ENCODE peak calls at places on chromosomes 2 and 18, in five cellular contexts. One of them, this sample, is unnamed. For H3K27me3, the result is how much of the 10 kb centered on the place peaks cover.

GRCh38 chr2:196586511-196586991 is 53.0 kb upstream of the CCDC150 start:
- DNase-seq in pancreas: no peak
- DNase-seq in neural progenitor cell: no peak
- DNase-seq in breast epithelium: no peak
- DNase-seq in PC-9: no peak
- DNase-seq in this sample: peak

GRCh38 chr18:10546557-10547300 is 20.9 kb downstream of the NAPG start:
- DNase-seq in pancreas: no peak
- DNase-seq in neural progenitor cell: no peak
- DNase-seq in breast epithelium: no peak
- DNase-seq in PC-9: no peak
- DNase-seq in this sample: no peak

GRCh38 chr2:207437857-207438166 is 92.0 kb upstream of the CREB1 start:
- DNase-seq in pancreas: no peak
- DNase-seq in neural progenitor cell: no peak
- DNase-seq in breast epithelium: peak
- DNase-seq in PC-9: no peak
- DNase-seq in this sample: no peak

GRCh38 chr2:240962371-240963064 is 35.9 kb upstream of the SNED1 start:
- DNase-seq in pancreas: no peak
- DNase-seq in neural progenitor cell: peak
- DNase-seq in breast epithelium: peak
- DNase-seq in PC-9: no peak
- DNase-seq in this sample: no peak

GRCh38 chr2:238847841-238848565 is at the start of gene TWIST2:
- DNase-seq in pancreas: no peak
- DNase-seq in neural progenitor cell: peak
- DNase-seq in breast epithelium: peak
- DNase-seq in PC-9: no peak
- DNase-seq in this sample: peak

GRCh38 chr2:231781798-231782726 is 980 bp upstream of the PDE6D start:
- DNase-seq in pancreas: no peak
- DNase-seq in neural progenitor cell: no peak
- DNase-seq in breast epithelium: no peak
- DNase-seq in PC-9: no peak
- DNase-seq in this sample: no peak

GRCh38 chr2:168719446-168719845 is 83.0 kb upstream of the NOSTRIN start:
- DNase-seq in pancreas: no peak
- DNase-seq in neural progenitor cell: no peak
- DNase-seq in breast epithelium: no peak
- DNase-seq in PC-9: no peak
- DNase-seq in this sample: no peak

GRCh38 chr18:3921826-3922225 is 471.9 kb downstream of the TGIF1 start:
- DNase-seq in pancreas: no peak
- DNase-seq in neural progenitor cell: no peak
- DNase-seq in breast epithelium: no peak
- DNase-seq in PC-9: no peak
- DNase-seq in this sample: no peak

GRCh38 chr2:235723371-235723770 is 229.5 kb downstream of the AGAP1 start:
- DNase-seq in pancreas: no peak
- DNase-seq in neural progenitor cell: no peak
- DNase-seq in breast epithelium: no peak
- DNase-seq in PC-9: no peak
- DNase-seq in this sample: no peak

GRCh38 chr2:186709529-186710455 is 15.9 kb downstream of the FAM171B start:
- DNase-seq in pancreas: no peak
- DNase-seq in neural progenitor cell: no peak
- DNase-seq in breast epithelium: no peak
- DNase-seq in PC-9: no peak
- DNase-seq in this sample: no peak

GRCh38 chr2:96637385-96638143 is 548 bp downstream of the KANSL3 start:
- DNase-seq in pancreas: peak
- DNase-seq in neural progenitor cell: peak
- DNase-seq in breast epithelium: peak
- DNase-seq in PC-9: peak
- DNase-seq in this sample: peak

GRCh38 chr2:107001964-107002696 is 116.2 kb upstream of the ST6GAL2 start:
- DNase-seq in pancreas: no peak
- DNase-seq in neural progenitor cell: no peak
- DNase-seq in breast epithelium: no peak
- DNase-seq in PC-9: no peak
- DNase-seq in this sample: no peak

GRCh38 chr18:63283305-63283704 is 36.3 kb downstream of the BCL2 start:
- DNase-seq in pancreas: no peak
- DNase-seq in neural progenitor cell: no peak
- DNase-seq in breast epithelium: no peak
- DNase-seq in PC-9: no peak
- DNase-seq in this sample: no peak

GRCh38 chr2:212451786-212452200 is 86.8 kb downstream of the ERBB4 start:
- DNase-seq in pancreas: no peak
- DNase-seq in neural progenitor cell: no peak
- DNase-seq in breast epithelium: no peak
- DNase-seq in PC-9: no peak
- DNase-seq in this sample: no peak

GRCh38 chr2:61184263-61184662 is 22.3 kb downstream of the C2orf74 start:
- DNase-seq in pancreas: no peak
- DNase-seq in neural progenitor cell: no peak
- DNase-seq in breast epithelium: no peak
- DNase-seq in PC-9: no peak
- DNase-seq in this sample: no peak

GRCh38 chr2:159600752-159601151 is 15.6 kb downstream of the BAZ2B start:
- DNase-seq in pancreas: no peak
- DNase-seq in neural progenitor cell: no peak
- DNase-seq in breast epithelium: no peak
- DNase-seq in PC-9: peak
- DNase-seq in this sample: peak

GRCh38 chr2:45946023-45946422 is 294.5 kb downstream of the PRKCE start:
- DNase-seq in pancreas: no peak
- DNase-seq in neural progenitor cell: no peak
- DNase-seq in breast epithelium: no peak
- DNase-seq in PC-9: peak
- DNase-seq in this sample: peak

GRCh38 chr2:196957442-196957841 is 30.9 kb upstream of the PGAP1 start:
- DNase-seq in pancreas: no peak
- DNase-seq in neural progenitor cell: peak
- DNase-seq in breast epithelium: no peak
- DNase-seq in PC-9: no peak
- DNase-seq in this sample: no peak

GRCh38 chr2:173137616-173138015 is 62.0 kb downstream of the MAP3K20 start:
- DNase-seq in pancreas: no peak
- DNase-seq in neural progenitor cell: no peak
- DNase-seq in breast epithelium: no peak
- DNase-seq in PC-9: no peak
- DNase-seq in this sample: no peak

GRCh38 chr2:175030380-175031271 is 25.4 kb upstream of the CHN1 start:
- DNase-seq in pancreas: no peak
- DNase-seq in neural progenitor cell: peak
- DNase-seq in breast epithelium: no peak
- DNase-seq in PC-9: peak
- DNase-seq in this sample: peak

GRCh38 chr2:120231564-120231973 is 8.4 kb upstream of the TMEM185B start:
- DNase-seq in pancreas: no peak
- DNase-seq in neural progenitor cell: no peak
- DNase-seq in breast epithelium: no peak
- DNase-seq in PC-9: no peak
- DNase-seq in this sample: no peak

GRCh38 chr2:169822036-169822435 is 2.7 kb downstream of the METTL5 start:
- DNase-seq in pancreas: no peak
- DNase-seq in neural progenitor cell: no peak
- DNase-seq in breast epithelium: no peak
- DNase-seq in PC-9: no peak
- DNase-seq in this sample: no peak

GRCh38 chr2:136505462-136505861 is 259.9 kb upstream of the THSD7B start:
- DNase-seq in pancreas: no peak
- DNase-seq in neural progenitor cell: no peak
- DNase-seq in breast epithelium: no peak
- DNase-seq in PC-9: no peak
- DNase-seq in this sample: no peak
- H3K27me3 ChIP-seq in pancreas: under half
- H3K27me3 ChIP-seq in neural progenitor cell: under half
- H3K27me3 ChIP-seq in breast epithelium: under half
- H3K27me3 ChIP-seq in PC-9: under half
- H3K27me3 ChIP-seq in this sample: under half

GRCh38 chr2:95024306-95024880 is 1.1 kb upstream of the MAL start:
- DNase-seq in pancreas: no peak
- DNase-seq in neural progenitor cell: no peak
- DNase-seq in breast epithelium: no peak
- DNase-seq in PC-9: no peak
- DNase-seq in this sample: no peak
- H3K27me3 ChIP-seq in pancreas: under half
- H3K27me3 ChIP-seq in neural progenitor cell: under half
- H3K27me3 ChIP-seq in breast epithelium: under half
- H3K27me3 ChIP-seq in PC-9: under half
- H3K27me3 ChIP-seq in this sample: half or more

GRCh38 chr2:102096103-102096502 is 46.4 kb upstream of the IL1R1 start:
- DNase-seq in pancreas: no peak
- DNase-seq in neural progenitor cell: no peak
- DNase-seq in breast epithelium: no peak
- DNase-seq in PC-9: no peak
- DNase-seq in this sample: no peak

GRCh38 chr2:102093662-102094061 is 48.9 kb upstream of the IL1R1 start:
- DNase-seq in pancreas: no peak
- DNase-seq in neural progenitor cell: no peak
- DNase-seq in breast epithelium: no peak
- DNase-seq in PC-9: no peak
- DNase-seq in this sample: no peak

GRCh38 chr2:102092518-102092917 is 50.0 kb upstream of the IL1R1 start:
- DNase-seq in pancreas: no peak
- DNase-seq in neural progenitor cell: no peak
- DNase-seq in breast epithelium: no peak
- DNase-seq in PC-9: no peak
- DNase-seq in this sample: no peak

GRCh38 chr2:102091908-102092307 is 50.6 kb upstream of the IL1R1 start:
- DNase-seq in pancreas: no peak
- DNase-seq in neural progenitor cell: no peak
- DNase-seq in breast epithelium: no peak
- DNase-seq in PC-9: no peak
- DNase-seq in this sample: no peak

DNA sequence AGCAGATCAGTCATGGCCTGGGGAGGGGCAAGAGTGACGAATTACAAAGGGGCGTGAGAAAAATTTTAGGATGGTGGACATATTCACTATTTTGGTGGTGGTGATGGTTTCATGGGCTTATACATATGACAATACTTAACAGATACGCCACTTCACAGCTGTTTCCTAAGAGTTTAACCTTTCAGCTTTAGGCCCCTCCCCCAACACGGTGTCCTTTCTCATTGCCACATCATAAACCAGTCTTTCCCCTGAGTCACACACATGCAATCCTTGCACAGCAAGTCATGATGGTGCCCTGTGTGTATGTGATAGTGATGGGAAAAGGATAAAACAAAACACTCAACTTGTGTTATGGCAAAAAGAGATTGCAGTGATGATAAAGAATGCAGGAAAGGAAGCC is 47.6 kb upstream of the IL1R1 start:
- DNase-seq in pancreas: no peak
- DNase-seq in neural progenitor cell: no peak
- DNase-seq in breast epithelium: no peak
- DNase-seq in PC-9: peak
- DNase-seq in this sample: peak
- H3K27me3 ChIP-seq in pancreas: under half
- H3K27me3 ChIP-seq in neural progenitor cell: under half
- H3K27me3 ChIP-seq in breast epithelium: under half
- H3K27me3 ChIP-seq in PC-9: under half
- H3K27me3 ChIP-seq in this sample: under half

DNA sequence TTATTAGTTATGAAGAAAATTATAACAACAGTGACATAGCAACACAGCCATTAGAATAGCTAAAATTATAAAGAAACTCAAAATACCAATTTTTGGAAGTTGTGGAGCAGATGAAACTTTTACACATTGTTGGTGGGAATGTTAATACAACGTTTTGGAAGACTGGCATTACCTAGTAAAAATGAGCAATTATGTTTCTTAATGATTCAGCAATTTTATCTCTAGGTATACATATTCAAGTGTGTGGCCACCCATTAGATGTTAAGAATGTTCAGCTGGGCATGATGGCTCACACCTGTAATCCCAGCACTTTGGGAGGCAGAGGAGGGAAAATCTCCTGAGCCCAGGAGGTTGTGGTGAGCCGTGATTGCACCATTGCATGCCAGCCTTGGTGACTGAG is 78.8 kb downstream of the INSIG2 start:
- DNase-seq in pancreas: no peak
- DNase-seq in neural progenitor cell: no peak
- DNase-seq in breast epithelium: no peak
- DNase-seq in PC-9: no peak
- DNase-seq in this sample: no peak
- H3K27me3 ChIP-seq in pancreas: under half
- H3K27me3 ChIP-seq in neural progenitor cell: under half
- H3K27me3 ChIP-seq in breast epithelium: under half
- H3K27me3 ChIP-seq in PC-9: under half
- H3K27me3 ChIP-seq in this sample: under half

GRCh38 chr18:59374112-59374511 is 15.0 kb upstream of the LMAN1 start:
- DNase-seq in pancreas: no peak
- DNase-seq in neural progenitor cell: no peak
- DNase-seq in breast epithelium: no peak
- DNase-seq in PC-9: no peak
- DNase-seq in this sample: no peak
- H3K27me3 ChIP-seq in pancreas: under half
- H3K27me3 ChIP-seq in neural progenitor cell: under half
- H3K27me3 ChIP-seq in breast epithelium: under half
- H3K27me3 ChIP-seq in PC-9: under half
- H3K27me3 ChIP-seq in this sample: under half